ENCODE peak calls at places on chromosomes 13 and 19, in nine cellular contexts. One of them, this sample, is unnamed.

GRCh38 chr13:73835138-73835721 is 299.0 kb downstream of the KLF12 start:
- DNase-seq in sciatic nerve: no peak
- DNase-seq in effector memory CD4-positive, alpha-beta T cell: no peak
- DNase-seq in GM13977: peak
- DNase-seq in NCI-H345: peak
- DNase-seq in adrenal gland: no peak
- DNase-seq in HuH-7: peak
- DNase-seq in AG10803: peak
- DNase-seq in NCI-H446 treated with DMSO at 0.1 percent for 48 hours: no peak
- DNase-seq in this sample: peak

GRCh38 chr19:35034588-35035382 is 4.5 kb downstream of the SCN1B start:
- DNase-seq in sciatic nerve: no peak
- DNase-seq in effector memory CD4-positive, alpha-beta T cell: no peak
- DNase-seq in GM13977: no peak
- DNase-seq in NCI-H345: no peak
- DNase-seq in adrenal gland: no peak
- DNase-seq in HuH-7: no peak
- DNase-seq in AG10803: no peak
- DNase-seq in NCI-H446 treated with DMSO at 0.1 percent for 48 hours: no peak
- DNase-seq in this sample: no peak

GRCh38 chr13:76837811-76838210 is 48.4 kb downstream of the KCTD12 start:
- DNase-seq in sciatic nerve: no peak
- DNase-seq in effector memory CD4-positive, alpha-beta T cell: no peak
- DNase-seq in GM13977: no peak
- DNase-seq in NCI-H345: peak
- DNase-seq in adrenal gland: no peak
- DNase-seq in HuH-7: no peak
- DNase-seq in AG10803: no peak
- DNase-seq in NCI-H446 treated with DMSO at 0.1 percent for 48 hours: no peak
- DNase-seq in this sample: no peak

GRCh38 chr19:45615795-45616708 is 14.0 kb upstream of the GPR4 start:
- DNase-seq in sciatic nerve: peak
- DNase-seq in effector memory CD4-positive, alpha-beta T cell: peak
- DNase-seq in GM13977: peak
- DNase-seq in NCI-H345: peak
- DNase-seq in adrenal gland: peak
- DNase-seq in HuH-7: peak
- DNase-seq in AG10803: peak
- DNase-seq in NCI-H446 treated with DMSO at 0.1 percent for 48 hours: peak
- DNase-seq in this sample: peak

GRCh38 chr13:76764916-76765315 is 121.3 kb downstream of the KCTD12 start:
- DNase-seq in sciatic nerve: no peak
- DNase-seq in effector memory CD4-positive, alpha-beta T cell: no peak
- DNase-seq in GM13977: no peak
- DNase-seq in NCI-H345: no peak
- DNase-seq in adrenal gland: no peak
- DNase-seq in HuH-7: no peak
- DNase-seq in AG10803: no peak
- DNase-seq in NCI-H446 treated with DMSO at 0.1 percent for 48 hours: peak
- DNase-seq in this sample: no peak

GRCh38 chr19:19820774-19821315 is 705 bp downstream of the ZNF506 start:
- DNase-seq in sciatic nerve: no peak
- DNase-seq in effector memory CD4-positive, alpha-beta T cell: no peak
- DNase-seq in GM13977: no peak
- DNase-seq in NCI-H345: no peak
- DNase-seq in adrenal gland: no peak
- DNase-seq in HuH-7: no peak
- DNase-seq in AG10803: no peak
- DNase-seq in NCI-H446 treated with DMSO at 0.1 percent for 48 hours: no peak
- DNase-seq in this sample: no peak

GRCh38 chr19:55344444-55344843 is 4.8 kb downstream of the KMT5C start:
- DNase-seq in sciatic nerve: no peak
- DNase-seq in effector memory CD4-positive, alpha-beta T cell: no peak
- DNase-seq in GM13977: no peak
- DNase-seq in NCI-H345: peak
- DNase-seq in adrenal gland: no peak
- DNase-seq in HuH-7: no peak
- DNase-seq in AG10803: no peak
- DNase-seq in NCI-H446 treated with DMSO at 0.1 percent for 48 hours: peak
- DNase-seq in this sample: no peak

GRCh38 chr19:52679598-52679997 is 41.4 kb upstream of the ZNF83 start:
- DNase-seq in sciatic nerve: no peak
- DNase-seq in effector memory CD4-positive, alpha-beta T cell: no peak
- DNase-seq in GM13977: no peak
- DNase-seq in NCI-H345: no peak
- DNase-seq in adrenal gland: no peak
- DNase-seq in HuH-7: no peak
- DNase-seq in AG10803: no peak
- DNase-seq in NCI-H446 treated with DMSO at 0.1 percent for 48 hours: no peak
- DNase-seq in this sample: no peak

GRCh38 chr13:94305033-94305432 is 174.4 kb downstream of the DCT start:
- DNase-seq in sciatic nerve: no peak
- DNase-seq in effector memory CD4-positive, alpha-beta T cell: no peak
- DNase-seq in GM13977: no peak
- DNase-seq in NCI-H345: no peak
- DNase-seq in adrenal gland: no peak
- DNase-seq in HuH-7: no peak
- DNase-seq in AG10803: no peak
- DNase-seq in NCI-H446 treated with DMSO at 0.1 percent for 48 hours: no peak
- DNase-seq in this sample: no peak

GRCh38 chr19:31140717-31141116 is 208.5 kb downstream of the TSHZ3 start:
- DNase-seq in sciatic nerve: no peak
- DNase-seq in effector memory CD4-positive, alpha-beta T cell: no peak
- DNase-seq in GM13977: no peak
- DNase-seq in NCI-H345: no peak
- DNase-seq in adrenal gland: no peak
- DNase-seq in HuH-7: no peak
- DNase-seq in AG10803: peak
- DNase-seq in NCI-H446 treated with DMSO at 0.1 percent for 48 hours: no peak
- DNase-seq in this sample: no peak

GRCh38 chr13:112448621-112449544 is 72.7 kb downstream of the SPACA7 start:
- DNase-seq in sciatic nerve: no peak
- DNase-seq in effector memory CD4-positive, alpha-beta T cell: no peak
- DNase-seq in GM13977: peak
- DNase-seq in NCI-H345: peak
- DNase-seq in adrenal gland: no peak
- DNase-seq in HuH-7: no peak
- DNase-seq in AG10803: no peak
- DNase-seq in NCI-H446 treated with DMSO at 0.1 percent for 48 hours: no peak
- DNase-seq in this sample: no peak

GRCh38 chr19:20321139-20321656 is 154.2 kb downstream of the ZNF486 start:
- DNase-seq in sciatic nerve: no peak
- DNase-seq in effector memory CD4-positive, alpha-beta T cell: no peak
- DNase-seq in GM13977: no peak
- DNase-seq in NCI-H345: no peak
- DNase-seq in adrenal gland: no peak
- DNase-seq in HuH-7: no peak
- DNase-seq in AG10803: no peak
- DNase-seq in NCI-H446 treated with DMSO at 0.1 percent for 48 hours: no peak
- DNase-seq in this sample: no peak

GRCh38 chr13:77838271-77838670 is 80.4 kb downstream of the EDNRB start:
- DNase-seq in sciatic nerve: no peak
- DNase-seq in effector memory CD4-positive, alpha-beta T cell: no peak
- DNase-seq in GM13977: no peak
- DNase-seq in NCI-H345: no peak
- DNase-seq in adrenal gland: no peak
- DNase-seq in HuH-7: no peak
- DNase-seq in AG10803: no peak
- DNase-seq in NCI-H446 treated with DMSO at 0.1 percent for 48 hours: no peak
- DNase-seq in this sample: no peak

GRCh38 chr19:17942582-17943283 is 9.9 kb downstream of the CCDC124 start:
- DNase-seq in sciatic nerve: no peak
- DNase-seq in effector memory CD4-positive, alpha-beta T cell: no peak
- DNase-seq in GM13977: no peak
- DNase-seq in NCI-H345: no peak
- DNase-seq in adrenal gland: peak
- DNase-seq in HuH-7: no peak
- DNase-seq in AG10803: no peak
- DNase-seq in NCI-H446 treated with DMSO at 0.1 percent for 48 hours: no peak
- DNase-seq in this sample: no peak

GRCh38 chr13:52158629-52159158 is 703 bp downstream of the NEK3 start:
- DNase-seq in sciatic nerve: peak
- DNase-seq in effector memory CD4-positive, alpha-beta T cell: no peak
- DNase-seq in GM13977: peak
- DNase-seq in NCI-H345: no peak
- DNase-seq in adrenal gland: peak
- DNase-seq in HuH-7: no peak
- DNase-seq in AG10803: peak
- DNase-seq in NCI-H446 treated with DMSO at 0.1 percent for 48 hours: no peak
- DNase-seq in this sample: peak

GRCh38 chr19:50924576-50924975 is 13.4 kb upstream of the KLK4 start:
- DNase-seq in sciatic nerve: no peak
- DNase-seq in effector memory CD4-positive, alpha-beta T cell: no peak
- DNase-seq in GM13977: no peak
- DNase-seq in NCI-H345: no peak
- DNase-seq in adrenal gland: no peak
- DNase-seq in HuH-7: no peak
- DNase-seq in AG10803: no peak
- DNase-seq in NCI-H446 treated with DMSO at 0.1 percent for 48 hours: no peak
- DNase-seq in this sample: no peak

GRCh38 chr19:33394723-33395560 is 21.4 kb downstream of the CEBPG start:
- DNase-seq in sciatic nerve: no peak
- DNase-seq in effector memory CD4-positive, alpha-beta T cell: no peak
- DNase-seq in GM13977: no peak
- DNase-seq in NCI-H345: no peak
- DNase-seq in adrenal gland: no peak
- DNase-seq in HuH-7: no peak
- DNase-seq in AG10803: peak
- DNase-seq in NCI-H446 treated with DMSO at 0.1 percent for 48 hours: peak
- DNase-seq in this sample: peak

GRCh38 chr19:20038358-20039202 is 725 bp downstream of the ZNF682 start:
- DNase-seq in sciatic nerve: no peak
- DNase-seq in effector memory CD4-positive, alpha-beta T cell: no peak
- DNase-seq in GM13977: no peak
- DNase-seq in NCI-H345: no peak
- DNase-seq in adrenal gland: no peak
- DNase-seq in HuH-7: no peak
- DNase-seq in AG10803: peak
- DNase-seq in NCI-H446 treated with DMSO at 0.1 percent for 48 hours: no peak
- DNase-seq in this sample: no peak

GRCh38 chr13:36685912-36686311 is 12.1 kb downstream of the SERTM1 start:
- DNase-seq in sciatic nerve: no peak
- DNase-seq in effector memory CD4-positive, alpha-beta T cell: no peak
- DNase-seq in GM13977: no peak
- DNase-seq in NCI-H345: no peak
- DNase-seq in adrenal gland: no peak
- DNase-seq in HuH-7: no peak
- DNase-seq in AG10803: peak
- DNase-seq in NCI-H446 treated with DMSO at 0.1 percent for 48 hours: no peak
- DNase-seq in this sample: no peak

GRCh38 chr19:11159598-11160001 is 4.0 kb upstream of the SPC24 start:
- DNase-seq in sciatic nerve: no peak
- DNase-seq in effector memory CD4-positive, alpha-beta T cell: no peak
- DNase-seq in GM13977: no peak
- DNase-seq in NCI-H345: no peak
- DNase-seq in adrenal gland: no peak
- DNase-seq in HuH-7: no peak
- DNase-seq in AG10803: no peak
- DNase-seq in NCI-H446 treated with DMSO at 0.1 percent for 48 hours: no peak
- DNase-seq in this sample: no peak

GRCh38 chr13:44231786-44232516 is 141.7 kb upstream of the SERP2 start:
- DNase-seq in sciatic nerve: no peak
- DNase-seq in effector memory CD4-positive, alpha-beta T cell: no peak
- DNase-seq in GM13977: no peak
- DNase-seq in NCI-H345: peak
- DNase-seq in adrenal gland: peak
- DNase-seq in HuH-7: peak
- DNase-seq in AG10803: peak
- DNase-seq in NCI-H446 treated with DMSO at 0.1 percent for 48 hours: no peak
- DNase-seq in this sample: peak

GRCh38 chr19:10654610-10655456 is 687 bp downstream of the ILF3 start:
- DNase-seq in sciatic nerve: peak
- DNase-seq in effector memory CD4-positive, alpha-beta T cell: no peak
- DNase-seq in GM13977: peak
- DNase-seq in NCI-H345: peak
- DNase-seq in adrenal gland: peak
- DNase-seq in HuH-7: peak
- DNase-seq in AG10803: peak
- DNase-seq in NCI-H446 treated with DMSO at 0.1 percent for 48 hours: peak
- DNase-seq in this sample: peak

GRCh38 chr19:3178377-3178972 is at the start of gene S1PR4:
- DNase-seq in sciatic nerve: peak
- DNase-seq in effector memory CD4-positive, alpha-beta T cell: peak
- DNase-seq in GM13977: peak
- DNase-seq in NCI-H345: no peak
- DNase-seq in adrenal gland: no peak
- DNase-seq in HuH-7: no peak
- DNase-seq in AG10803: no peak
- DNase-seq in NCI-H446 treated with DMSO at 0.1 percent for 48 hours: no peak
- DNase-seq in this sample: peak

GRCh38 chr13:22463089-22463488 is 717.7 kb upstream of the SGCG start:
- DNase-seq in sciatic nerve: no peak
- DNase-seq in effector memory CD4-positive, alpha-beta T cell: no peak
- DNase-seq in GM13977: no peak
- DNase-seq in NCI-H345: no peak
- DNase-seq in adrenal gland: no peak
- DNase-seq in HuH-7: no peak
- DNase-seq in AG10803: no peak
- DNase-seq in NCI-H446 treated with DMSO at 0.1 percent for 48 hours: no peak
- DNase-seq in this sample: no peak

GRCh38 chr19:38277969-38278680 is 13.8 kb downstream of the SPINT2 start:
- DNase-seq in sciatic nerve: no peak
- DNase-seq in effector memory CD4-positive, alpha-beta T cell: no peak
- DNase-seq in GM13977: no peak
- DNase-seq in NCI-H345: no peak
- DNase-seq in adrenal gland: peak
- DNase-seq in HuH-7: no peak
- DNase-seq in AG10803: peak
- DNase-seq in NCI-H446 treated with DMSO at 0.1 percent for 48 hours: no peak
- DNase-seq in this sample: peak

GRCh38 chr13:35144496-35144895 is 202.4 kb downstream of the NBEA start:
- DNase-seq in sciatic nerve: no peak
- DNase-seq in effector memory CD4-positive, alpha-beta T cell: no peak
- DNase-seq in GM13977: no peak
- DNase-seq in NCI-H345: no peak
- DNase-seq in adrenal gland: peak
- DNase-seq in HuH-7: no peak
- DNase-seq in AG10803: no peak
- DNase-seq in NCI-H446 treated with DMSO at 0.1 percent for 48 hours: no peak
- DNase-seq in this sample: peak

GRCh38 chr19:51687791-51688664 is 5.1 kb upstream of the SPACA6 start:
- DNase-seq in sciatic nerve: peak
- DNase-seq in effector memory CD4-positive, alpha-beta T cell: no peak
- DNase-seq in GM13977: peak
- DNase-seq in NCI-H345: no peak
- DNase-seq in adrenal gland: peak
- DNase-seq in HuH-7: no peak
- DNase-seq in AG10803: peak
- DNase-seq in NCI-H446 treated with DMSO at 0.1 percent for 48 hours: no peak
- DNase-seq in this sample: no peak

GRCh38 chr19:38693380-38694223 is 46.2 kb downstream of the ACTN4 start:
- DNase-seq in sciatic nerve: peak
- DNase-seq in effector memory CD4-positive, alpha-beta T cell: peak
- DNase-seq in GM13977: peak
- DNase-seq in NCI-H345: no peak
- DNase-seq in adrenal gland: no peak
- DNase-seq in HuH-7: peak
- DNase-seq in AG10803: peak
- DNase-seq in NCI-H446 treated with DMSO at 0.1 percent for 48 hours: no peak
- DNase-seq in this sample: peak

GRCh38 chr13:111219306-111219705 is 101.1 kb upstream of the TEX29 start:
- DNase-seq in sciatic nerve: no peak
- DNase-seq in effector memory CD4-positive, alpha-beta T cell: no peak
- DNase-seq in GM13977: no peak
- DNase-seq in NCI-H345: no peak
- DNase-seq in adrenal gland: no peak
- DNase-seq in HuH-7: no peak
- DNase-seq in AG10803: peak
- DNase-seq in NCI-H446 treated with DMSO at 0.1 percent for 48 hours: no peak
- DNase-seq in this sample: no peak

GRCh38 chr19:38691938-38692457 is 44.5 kb downstream of the ACTN4 start:
- DNase-seq in sciatic nerve: no peak
- DNase-seq in effector memory CD4-positive, alpha-beta T cell: no peak
- DNase-seq in GM13977: no peak
- DNase-seq in NCI-H345: no peak
- DNase-seq in adrenal gland: no peak
- DNase-seq in HuH-7: no peak
- DNase-seq in AG10803: peak
- DNase-seq in NCI-H446 treated with DMSO at 0.1 percent for 48 hours: no peak
- DNase-seq in this sample: no peak

GRCh38 chr19:4215807-4216206 is 13.5 kb upstream of the EBI3 start:
- DNase-seq in sciatic nerve: no peak
- DNase-seq in effector memory CD4-positive, alpha-beta T cell: no peak
- DNase-seq in GM13977: no peak
- DNase-seq in NCI-H345: no peak
- DNase-seq in adrenal gland: no peak
- DNase-seq in HuH-7: no peak
- DNase-seq in AG10803: no peak
- DNase-seq in NCI-H446 treated with DMSO at 0.1 percent for 48 hours: no peak
- DNase-seq in this sample: no peak

This sample was measured in small intestine.